ENCODE peak calls at places on chromosomes 1 and 21, in four cellular contexts. X is H1, S is HepG2, Q is K562. T is an unnamed sample.

GRCh38 chr1:62273953-62274352 is 45.3 kb downstream of the KANK4 start:
- DNase-seq in Q (no peak), X (no peak), S (no peak), T (no peak)

GRCh38 chr21:38797470-38797869 is 8.3 kb upstream of the ETS2 start:
- DNase-seq in S (peak), Q (peak), X (no peak), T (no peak)

GRCh38 chr1:61914823-61915482 is 172.7 kb downstream of the PATJ start:
- DNase-seq in Q (no peak), S (peak), X (no peak), T (no peak)

GRCh38 chr1:180952657-180953013 is 39.9 kb downstream of the KIAA1614 start:
- DNase-seq in Q (no peak), X (no peak), S (no peak), T (no peak)

GRCh38 chr1:52355436-52355835 is 10.6 kb downstream of the CC2D1B start:
- DNase-seq in S (no peak), Q (no peak), X (no peak), T (no peak)

GRCh38 chr21:41509733-41510132 is 1.8 kb upstream of the TMPRSS2 start:
- DNase-seq in Q (no peak), X (no peak), S (no peak), T (no peak)

GRCh38 chr1:202349263-202349928 is 897 bp downstream of the PPP1R12B start:
- DNase-seq in Q (peak), X (no peak), S (peak), T (no peak)

GRCh38 chr1:232557661-232558260 is 72.2 kb downstream of the SIPA1L2 start:
- DNase-seq in X (no peak), Q (no peak), S (no peak), T (no peak)

GRCh38 chr1:244409648-244410164 is 42.0 kb downstream of the ADSS2 start:
- DNase-seq in S (no peak), X (no peak), Q (no peak), T (peak)

GRCh38 chr1:66924756-66925557 is at the start of the genes DNAI4 and MIER1:
- DNase-seq in S (peak), Q (peak), X (peak), T (peak)

GRCh38 chr21:43816611-43817071 is 27.3 kb downstream of the RRP1 start:
- DNase-seq in Q (no peak), S (no peak), X (no peak), T (no peak)

GRCh38 chr1:53733975-53734649 is 4.9 kb downstream of the GLIS1 start:
- DNase-seq in X (no peak), S (no peak), Q (no peak), T (no peak)

GRCh38 chr1:203216274-203217138 is 13.0 kb downstream of the CHIT1 start:
- DNase-seq in S (peak), X (peak), Q (peak), T (peak)

GRCh38 chr1:96557336-96557735 is 164.2 kb upstream of the PTBP2 start:
- DNase-seq in S (no peak), X (no peak), Q (no peak), T (no peak)

GRCh38 chr1:82152356-82153281 is 351.9 kb downstream of the ADGRL2 start:
- DNase-seq in Q (no peak), X (no peak), S (no peak), T (peak)

GRCh38 chr1:37875833-37876232 is 16.4 kb upstream of the MTF1 start:
- DNase-seq in X (no peak), S (no peak), Q (no peak), T (no peak)

GRCh38 chr1:204103121-204103741 is 30.3 kb downstream of the SOX13 start:
- DNase-seq in X (no peak), Q (no peak), S (no peak), T (no peak)

GRCh38 chr1:71200503-71200902 is 119.7 kb upstream of the ZRANB2 start:
- DNase-seq in Q (no peak), X (no peak), S (no peak), T (no peak)

GRCh38 chr1:100930494-100930893 is 34.6 kb downstream of the SLC30A7 start:
- DNase-seq in Q (no peak), X (no peak), S (no peak), T (no peak)

GRCh38 chr1:37362990-37363389 is 111.4 kb upstream of the ZC3H12A start:
- DNase-seq in S (no peak), Q (no peak), X (peak), T (no peak)

GRCh38 chr1:90143522-90144050 is 148.7 kb downstream of the ZNF326 start:
- DNase-seq in Q (no peak), X (no peak), S (no peak), T (no peak)

GRCh38 chr1:90149101-90149500 is 154.2 kb downstream of the ZNF326 start:
- DNase-seq in S (no peak), Q (peak), X (no peak), T (no peak)

GRCh38 chr1:90142697-90143096 is 147.8 kb downstream of the ZNF326 start:
- DNase-seq in X (no peak), Q (no peak), S (no peak), T (no peak)

GRCh38 chr1:90147093-90147492 is 152.2 kb downstream of the ZNF326 start:
- DNase-seq in S (no peak), Q (no peak), X (no peak), T (no peak)

DNA sequence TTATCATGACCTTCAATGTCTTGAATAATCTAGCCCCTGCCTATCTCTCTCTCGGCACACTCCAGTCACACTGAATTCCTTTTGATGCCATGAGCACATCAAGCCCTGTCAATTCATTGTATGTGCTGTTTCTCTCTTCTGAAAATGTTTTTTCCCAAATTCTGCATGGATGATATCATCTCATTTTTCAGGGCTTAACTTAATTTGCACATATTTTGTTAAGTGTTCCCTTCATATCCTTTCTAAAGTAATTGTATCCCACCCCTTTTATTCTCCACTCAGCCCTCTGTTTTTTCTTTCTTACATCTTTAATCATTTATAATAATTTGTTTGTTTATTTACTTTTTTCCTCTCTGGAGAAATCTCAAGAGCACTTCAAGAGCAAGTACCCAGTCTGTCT is 149.9 kb downstream of the ZNF326 start:
- DNase-seq in S (no peak), X (no peak), Q (no peak), T (no peak)
- TF ChIP-seq TAF1 in S (no peak), X (no peak), Q (no peak), T (no peak)

GRCh38 chr1:115251856-115252255 is 86.2 kb downstream of the NGF start:
- DNase-seq in Q (no peak), S (no peak), X (no peak), T (no peak)
- TF ChIP-seq SRF in Q (no peak), S (no peak), X (no peak), T (no peak)

GRCh38 chr1:56404066-56404465 is 175.3 kb downstream of the PLPP3 start:
- DNase-seq in S (no peak), X (no peak), Q (peak), T (no peak)
- TF ChIP-seq TAF1 in S (no peak), X (no peak), Q (no peak), T (no peak)

DNA sequence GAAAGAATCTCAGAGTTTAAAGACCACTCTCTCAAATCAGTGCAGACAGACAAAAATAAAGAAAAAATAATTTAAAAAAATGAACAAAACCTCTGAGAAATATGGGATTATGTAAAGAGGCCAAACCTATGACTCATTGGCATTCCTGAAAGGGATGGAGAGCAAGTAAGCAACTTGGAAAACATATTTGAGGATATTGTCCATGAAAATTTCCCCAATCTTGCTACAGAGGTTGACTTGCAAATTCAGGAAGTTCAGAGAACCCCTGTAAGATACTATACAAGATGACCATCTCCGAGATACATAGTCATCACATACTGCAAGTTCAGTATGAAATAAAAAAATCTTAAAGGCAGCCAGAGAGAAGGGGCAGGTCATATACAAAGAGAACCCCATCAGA is 43.7 kb upstream of the IVNS1ABP start:
- DNase-seq in Q (no peak), S (no peak), X (no peak), T (no peak)
- TF ChIP-seq SRF in Q (no peak), S (no peak), X (no peak), T (no peak)

GRCh38 chr1:223712184-223712855 is at the start of gene CAPN2:
- DNase-seq in Q (peak), X (no peak), S (no peak), T (no peak)
- TF ChIP-seq TAF1 in Q (peak), X (peak), S (no peak), T (no peak)

GRCh38 chr1:109050228-109050995 is 8.5 kb upstream of the WDR47 start:
- DNase-seq in S (peak), X (no peak), Q (no peak), T (no peak)
- TF ChIP-seq SRF in S (no peak), X (no peak), Q (no peak), T (no peak)

GRCh38 chr1:58895559-58896135 is 111.8 kb upstream of the JUN start:
- DNase-seq in Q (no peak), X (no peak), S (no peak), T (no peak)
- TF ChIP-seq TAF1 in Q (no peak), X (no peak), S (no peak), T (no peak)

DNA sequence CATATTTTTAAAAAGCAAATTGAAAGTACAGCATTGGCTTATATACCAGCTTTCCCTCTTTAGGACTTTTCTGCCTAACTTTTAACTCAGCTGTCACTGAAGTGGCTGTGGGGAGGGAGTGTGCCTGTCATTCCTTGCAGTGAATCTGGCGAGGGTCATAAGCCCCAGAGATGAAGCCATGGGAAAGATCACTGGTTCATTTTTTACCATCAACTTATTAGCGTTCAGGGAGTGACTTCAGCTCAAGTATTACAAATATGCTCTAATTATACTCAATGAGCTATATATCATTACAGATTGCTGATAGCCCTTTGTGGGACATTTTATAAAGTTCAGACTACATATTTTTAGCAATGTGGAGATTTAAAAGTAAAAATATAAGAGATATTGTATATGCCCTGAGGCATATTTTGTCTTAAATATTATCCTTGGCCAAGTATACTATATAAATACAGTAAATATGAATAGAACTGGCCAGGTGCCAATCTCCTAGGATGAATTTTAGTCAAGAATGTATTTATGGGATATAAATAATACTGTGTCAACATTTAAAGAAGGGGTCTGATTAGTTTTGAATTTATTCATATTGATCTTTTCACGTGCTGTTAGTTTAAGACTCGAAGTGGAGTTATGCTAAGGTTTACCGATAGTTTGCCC is 4.4 kb downstream of the TGFB2 start:
- DNase-seq in Q (no peak), S (no peak), X (no peak), T (no peak)
- TF ChIP-seq SRF in Q (no peak), S (no peak), X (no peak), T (no peak)

T was measured in GM12878.